ENCODE peak calls at places on chromosome 4, in ten cellular contexts. U is Calu3, F is GM12878, W is stomach, P is AG20443, H is neural crest cell, V is omental fat pad, I is NCI-H1092, Y is caudate nucleus, G is astrocyte of the spinal cord. O is an unnamed sample.

GRCh38 chr4:23305026-23305425 is 584.8 kb downstream of the PPARGC1A start:
- DNase-seq in Y (no peak), U (no peak), W (no peak), G (peak; percentile 29), V (no peak), I (no peak), H (no peak), F (no peak), P (no peak), O (peak; percentile 11)

GRCh38 chr4:169823685-169824084 is 65.9 kb upstream of the HPF1 start:
- DNase-seq in H (peak; percentile 46), V (no peak), U (peak; percentile 25), Y (no peak), P (peak; percentile 70), W (no peak), F (no peak), I (no peak), G (peak; percentile 70), O (peak; percentile 77)

GRCh38 chr4:158821228-158822009 is 52.6 kb downstream of the FNIP2 start:
- DNase-seq in G (peak; percentile 22), F (no peak), V (no peak), W (no peak), U (no peak), I (no peak), P (peak; percentile 59), Y (no peak), H (no peak), O (no peak)

GRCh38 chr4:140137654-140138053 is 16.3 kb downstream of the MAML3 start:
- DNase-seq in Y (no peak), F (no peak), G (peak; percentile 65), U (peak; percentile 56), V (no peak), I (no peak), P (no peak), H (no peak), W (no peak), O (peak; percentile 62)

GRCh38 chr4:183823394-183823793 is 81.7 kb upstream of the STOX2 start:
- DNase-seq in F (no peak), G (peak; percentile 20), P (peak; percentile 71), H (no peak), W (no peak), Y (no peak), U (no peak), I (no peak), V (no peak), O (peak; percentile 57)

GRCh38 chr4:2572076-2572475 is 35.6 kb downstream of the FAM193A start:
- DNase-seq in V (no peak), W (no peak), U (no peak), Y (no peak), H (no peak), G (no peak), I (no peak), F (no peak), P (no peak), O (no peak)

GRCh38 chr4:75555294-75556164 is at the start of gene ODAPH:
- DNase-seq in U (peak; percentile 36), I (no peak), H (no peak), Y (no peak), P (no peak), W (no peak), V (no peak), G (peak; percentile 83), F (peak; percentile 42), O (no peak)

GRCh38 chr4:77820836-77821561 is 1.8 kb upstream of the CNOT6L start:
- DNase-seq in I (no peak), V (no peak), Y (no peak), U (no peak), P (peak; percentile 18), H (no peak), G (no peak), F (no peak), W (no peak), O (peak; percentile 18)

GRCh38 chr4:151955721-151956340 is 195.0 kb upstream of the GATB start:
- DNase-seq in F (no peak), V (no peak), Y (no peak), U (no peak), H (no peak), G (peak; percentile 48), W (no peak), P (no peak), I (no peak), O (no peak)

GRCh38 chr4:190015538-190016368 is 11.3 kb downstream of the FRG2 start:
- DNase-seq in Y (no peak), H (no peak), P (no peak), F (no peak), U (no peak), W (no peak), V (no peak), I (no peak), G (no peak), O (no peak)

GRCh38 chr4:72846280-72847111 is 223.0 kb downstream of the COX18 start:
- DNase-seq in V (no peak), U (peak; percentile 71), G (no peak), W (no peak), H (peak; percentile 2), F (no peak), I (no peak), Y (no peak), P (no peak), O (peak; percentile 18)

GRCh38 chr4:76740866-76741662 is 156.9 kb downstream of the SOWAHB start:
- DNase-seq in P (no peak), I (no peak), Y (no peak), U (no peak), H (no peak), W (no peak), F (no peak), V (no peak), G (no peak), O (no peak)

GRCh38 chr4:95469617-95470016 is 79.2 kb downstream of the UNC5C start:
- DNase-seq in P (no peak), W (no peak), G (no peak), Y (no peak), H (no peak), F (no peak), U (no peak), I (no peak), V (no peak), O (no peak)

GRCh38 chr4:8847764-8848163 is 23.9 kb downstream of the HMX1 start:
- DNase-seq in H (no peak), W (no peak), F (no peak), Y (no peak), G (no peak), I (no peak), U (no peak), V (no peak), P (no peak), O (no peak)

GRCh38 chr4:26105372-26105771 is 191.4 kb downstream of the SMIM20 start:
- DNase-seq in U (no peak), H (no peak), F (no peak), P (no peak), V (no peak), W (no peak), Y (no peak), G (peak; percentile 16), I (no peak), O (peak; percentile 8)

GRCh38 chr4:89754531-89754930 is 82.4 kb downstream of the SNCA start:
- DNase-seq in P (no peak), U (no peak), W (no peak), F (no peak), I (no peak), V (no peak), G (peak; percentile 50), H (no peak), Y (no peak), O (no peak)

GRCh38 chr4:10117424-10118354 is 1.1 kb upstream of the WDR1 start:
- DNase-seq in G (peak; percentile 46), Y (no peak), V (no peak), P (no peak), I (no peak), W (no peak), U (no peak), H (no peak), F (peak; percentile 20), O (peak; percentile 50)

GRCh38 chr4:11111370-11111769 is 317.3 kb downstream of the HS3ST1 start:
- DNase-seq in I (no peak), P (no peak), V (no peak), G (no peak), F (no peak), U (no peak), W (no peak), Y (no peak), H (no peak), O (no peak)

GRCh38 chr4:12902735-12903134 is 581.4 kb downstream of the RAB28 start:
- DNase-seq in V (no peak), Y (no peak), P (no peak), I (no peak), G (no peak), W (no peak), H (no peak), U (no peak), F (no peak), O (no peak)

GRCh38 chr4:78119698-78120097 is 62.6 kb downstream of the FRAS1 start:
- DNase-seq in I (no peak), G (no peak), V (no peak), W (no peak), Y (no peak), P (peak; percentile 41), H (no peak), F (no peak), U (no peak), O (no peak)

GRCh38 chr4:153385784-153386183 is 41.3 kb downstream of the MND1 start:
- DNase-seq in G (no peak), P (no peak), W (no peak), I (no peak), H (no peak), F (no peak), Y (no peak), V (no peak), U (no peak), O (no peak)

GRCh38 chr4:154354883-154355282 is 136.7 kb downstream of the DCHS2 start:
- DNase-seq in H (no peak), Y (no peak), P (no peak), F (no peak), I (no peak), V (no peak), G (no peak), W (no peak), U (no peak), O (no peak)

GRCh38 chr4:154045086-154045485 is 256.2 kb upstream of the SFRP2 start:
- DNase-seq in W (no peak), P (peak; percentile 72), F (no peak), H (no peak), U (no peak), Y (no peak), I (no peak), V (no peak), G (no peak), O (no peak)

GRCh38 chr4:20395160-20395773 is 143.6 kb downstream of the SLIT2 start:
- DNase-seq in U (peak; percentile 49), G (no peak), W (peak; percentile 38), I (peak; percentile 46), P (peak; percentile 13), V (no peak), H (peak; percentile 35), F (no peak), Y (no peak), O (peak; percentile 50)

GRCh38 chr4:145290953-145291352 is 110.6 kb upstream of the OTUD4 start:
- DNase-seq in I (no peak), F (no peak), Y (no peak), U (no peak), H (no peak), V (no peak), G (no peak), P (no peak), W (no peak), O (no peak)

GRCh38 chr4:6905501-6905900 is 4.1 kb upstream of the TBC1D14 start:
- DNase-seq in U (no peak), I (peak; percentile 73), P (no peak), H (no peak), F (no peak), V (no peak), Y (no peak), G (no peak), W (peak; percentile 24), O (no peak)

GRCh38 chr4:12791536-12791935 is 692.6 kb downstream of the RAB28 start:
- DNase-seq in G (peak; percentile 57), H (no peak), W (no peak), I (no peak), Y (no peak), V (no peak), U (no peak), P (no peak), F (no peak), O (peak; percentile 13)